ENCODE peak calls at places on chromosomes 1 and 21, in ten cellular contexts. V is NCI-H1930, Z is ACHN, A is cardiac fibroblast, D is AG08396, F is left ventricle myocardium superior, R is AG10803, O is AG09309, P is cardiac septum, B is glutamatergic neuron. I is an unnamed sample.

GRCh38 chr1:203089001-203089650 is 3.3 kb upstream of the MYOG start:
- DNase-seq in O (no peak), V (no peak), P (peak; percentile 20), F (no peak), Z (no peak), A (no peak), R (no peak), B (no peak), D (no peak), I (no peak)

GRCh38 chr21:27649323-27649722 is 682.4 kb upstream of the ADAMTS5 start:
- DNase-seq in A (peak; percentile 97), V (no peak), R (peak; percentile 90), F (no peak), B (no peak), Z (no peak), P (no peak), D (peak; percentile 52), O (peak; percentile 66), I (peak; percentile 90)

GRCh38 chr1:246295340-246295739 is 211.7 kb downstream of the SMYD3 start:
- DNase-seq in A (no peak), R (no peak), P (no peak), D (no peak), O (no peak), Z (no peak), B (no peak), V (no peak), F (no peak), I (no peak)

GRCh38 chr1:157842939-157843338 is 1.3 kb upstream of the CD5L start:
- DNase-seq in O (no peak), R (no peak), B (no peak), Z (no peak), A (no peak), V (no peak), D (no peak), F (no peak), P (no peak), I (no peak)

GRCh38 chr1:38741341-38741740 is 118.2 kb downstream of the RRAGC start:
- DNase-seq in D (no peak), O (no peak), P (no peak), B (no peak), A (no peak), Z (no peak), F (no peak), V (no peak), R (peak; percentile 40), I (no peak)

GRCh38 chr1:154822717-154823116 is 47.4 kb downstream of the KCNN3 start:
- DNase-seq in B (no peak), P (no peak), V (no peak), Z (no peak), O (no peak), R (no peak), D (no peak), A (no peak), F (no peak), I (no peak)

GRCh38 chr1:183283286-183283685 is 97.2 kb downstream of the LAMC2 start:
- DNase-seq in P (peak; percentile 71), O (no peak), D (no peak), F (peak; percentile 56), A (no peak), R (no peak), Z (no peak), B (no peak), V (no peak), I (no peak)

GRCh38 chr21:15486460-15487241 is 243.1 kb upstream of the USP25 start:
- DNase-seq in F (no peak), O (no peak), V (no peak), P (no peak), D (no peak), R (no peak), B (no peak), Z (no peak), A (no peak), I (no peak)

GRCh38 chr1:149942207-149942606 is 5.5 kb upstream of the MTMR11 start:
- DNase-seq in F (no peak), V (no peak), B (peak; percentile 61), A (peak; percentile 51), P (no peak), D (no peak), R (no peak), O (no peak), Z (peak; percentile 71), I (peak; percentile 39)

GRCh38 chr1:205245096-205245495 is 17.4 kb downstream of the TMCC2 start:
- DNase-seq in B (no peak), V (no peak), D (no peak), Z (no peak), P (no peak), O (no peak), R (no peak), F (no peak), A (no peak), I (no peak)

GRCh38 chr1:34199927-34200326 is 23.2 kb downstream of the C1orf94 start:
- DNase-seq in B (no peak), Z (no peak), F (no peak), R (peak; percentile 63), P (no peak), A (no peak), D (peak; percentile 58), O (peak; percentile 24), V (no peak), I (peak; percentile 15)

GRCh38 chr1:6599141-6599975 is 3.3 kb downstream of the KLHL21 start:
- DNase-seq in P (no peak), Z (no peak), V (no peak), F (peak; percentile 40), R (peak; percentile 50), O (no peak), D (no peak), A (no peak), B (no peak), I (no peak)

GRCh38 chr1:229855999-229856650 is 210.9 kb upstream of the GALNT2 start:
- DNase-seq in D (no peak), P (no peak), A (no peak), R (no peak), V (no peak), B (peak; percentile 36), Z (no peak), O (no peak), F (no peak), I (no peak)

GRCh38 chr21:43921979-43922945 is 57.2 kb downstream of the AGPAT3 start:
- DNase-seq in O (no peak), F (no peak), P (no peak), A (peak; percentile 57), Z (no peak), V (no peak), R (no peak), D (no peak), B (no peak), I (no peak)

GRCh38 chr1:15090373-15090772 is 63.2 kb upstream of the TMEM51 start:
- DNase-seq in O (no peak), R (no peak), D (no peak), V (no peak), B (no peak), A (no peak), P (no peak), F (peak; percentile 41), Z (no peak), I (no peak)

GRCh38 chr1:48127735-48128685 is 94.5 kb upstream of the SLC5A9 start:
- DNase-seq in A (no peak), R (no peak), P (no peak), D (no peak), Z (no peak), V (no peak), O (no peak), B (no peak), F (no peak), I (no peak)

GRCh38 chr1:200139661-200140250 is 112.2 kb downstream of the NR5A2 start:
- DNase-seq in O (peak; percentile 42), B (no peak), P (no peak), A (peak; percentile 79), R (peak; percentile 77), V (no peak), Z (peak; percentile 63), F (no peak), D (peak; percentile 70), I (peak; percentile 64)

GRCh38 chr1:212637902-212638301 is 29.3 kb downstream of the ATF3 start:
- DNase-seq in D (no peak), B (no peak), O (no peak), A (peak; percentile 62), Z (no peak), F (no peak), R (peak; percentile 47), V (no peak), P (peak; percentile 71), I (peak; percentile 22)

GRCh38 chr1:92446546-92446945 is 40.2 kb downstream of the GFI1 start:
- DNase-seq in Z (no peak), V (no peak), F (no peak), O (peak; percentile 13), A (peak; percentile 16), R (no peak), P (no peak), D (peak; percentile 64), B (no peak), I (no peak)

GRCh38 chr1:216055004-216055403 is 368.2 kb downstream of the USH2A start:
- DNase-seq in V (no peak), D (no peak), P (no peak), Z (no peak), B (no peak), F (no peak), O (no peak), A (no peak), R (no peak), I (no peak)

GRCh38 chr1:81699234-81699633 is 101.5 kb upstream of the ADGRL2 start:
- DNase-seq in F (no peak), V (no peak), R (peak; percentile 71), A (peak; percentile 96), P (no peak), D (no peak), B (no peak), Z (no peak), O (no peak), I (peak; percentile 80)

GRCh38 chr1:54989473-54989872 is 9.0 kb downstream of the TMEM61 start:
- DNase-seq in Z (no peak), B (peak; percentile 44), A (no peak), V (no peak), R (no peak), F (no peak), P (no peak), O (no peak), D (no peak), I (no peak)

GRCh38 chr1:111221633-111222286 is 5.8 kb upstream of the CHI3L2 start:
- DNase-seq in P (no peak), D (no peak), Z (no peak), A (no peak), B (no peak), O (no peak), F (no peak), R (no peak), V (no peak), I (peak; percentile 24)

GRCh38 chr1:232630047-232630893 is at the start of gene SIPA1L2:
- DNase-seq in A (peak; percentile 88), P (peak; percentile 97), Z (peak; percentile 91), O (peak; percentile 74), R (peak; percentile 91), V (peak; percentile 84), D (peak; percentile 100), F (peak; percentile 98), B (peak; percentile 97), I (peak; percentile 88)

GRCh38 chr21:32602099-32602498 is 10.1 kb downstream of the CFAP298 start:
- DNase-seq in R (no peak), F (no peak), D (no peak), O (no peak), A (no peak), V (no peak), B (no peak), Z (no peak), P (no peak), I (no peak)

GRCh38 chr1:30381266-30381665 is 342.1 kb downstream of the MATN1 start:
- DNase-seq in V (no peak), B (no peak), F (no peak), A (no peak), D (no peak), O (no peak), Z (no peak), P (peak; percentile 31), R (no peak), I (no peak)

GRCh38 chr1:93109578-93109977 is 30.5 kb downstream of the MTF2 start:
- DNase-seq in R (no peak), A (no peak), B (no peak), P (no peak), D (no peak), F (no peak), O (no peak), V (no peak), Z (no peak), I (no peak)

GRCh38 chr1:17189632-17190525 is 15.0 kb upstream of the PADI1 start:
- DNase-seq in V (no peak), R (peak; percentile 98), B (no peak), O (peak; percentile 93), D (peak; percentile 88), A (peak; percentile 97), F (no peak), Z (peak; percentile 98), P (no peak), I (peak; percentile 94)

I was measured in foreskin fibroblast.